ENCODE peak calls at places on chromosome 9, in seven cellular contexts. X is body of pancreas, V is AG10803, E is hepatocyte, D is endodermal cell, W is A549, F is HFF-Myc. P is an unnamed sample.

GRCh38 chr9:15426019-15426418 is 3.3 kb downstream of the SNAPC3 start:
- DNase-seq in D (no peak), X (no peak), W (no peak), V (no peak), E (no peak), F (no peak), P (no peak)

GRCh38 chr9:119003218-119003617 is 366.0 kb downstream of the BRINP1 start:
- DNase-seq in V (peak), D (no peak), E (no peak), F (no peak), W (no peak), X (no peak), P (peak)

GRCh38 chr9:19976226-19976625 is 187.4 kb upstream of the SLC24A2 start:
- DNase-seq in V (no peak), X (no peak), W (no peak), F (no peak), E (no peak), D (no peak), P (peak)

GRCh38 chr9:15837079-15837679 is 284.3 kb downstream of the CCDC171 start:
- DNase-seq in E (peak), W (peak), D (no peak), F (peak), V (peak), X (peak), P (peak)

GRCh38 chr9:93669958-93670207 is 93.5 kb downstream of the PHF2 start:
- DNase-seq in W (no peak), F (no peak), X (no peak), D (no peak), V (no peak), E (no peak), P (no peak)

GRCh38 chr9:71791875-71792274 is 23.6 kb upstream of the CEMIP2 start:
- DNase-seq in X (no peak), F (no peak), E (peak), W (peak), V (peak), D (no peak), P (no peak)

GRCh38 chr9:98967257-98967656 is 23.6 kb downstream of the COL15A1 start:
- DNase-seq in X (no peak), W (no peak), E (no peak), V (no peak), D (peak), F (no peak), P (no peak)

GRCh38 chr9:35790385-35791291 is 753 bp upstream of the NPR2 start:
- DNase-seq in X (peak), W (peak), F (peak), V (peak), E (peak), D (peak), P (peak)

GRCh38 chr9:110691002-110691549 is 22.5 kb downstream of the MUSK start:
- DNase-seq in F (no peak), X (no peak), V (no peak), E (no peak), W (peak), D (no peak), P (peak)

GRCh38 chr9:115520626-115521025 is 402.7 kb upstream of the TNC start:
- DNase-seq in V (peak), F (no peak), E (no peak), X (no peak), W (no peak), D (no peak), P (no peak)

GRCh38 chr9:34457266-34458012 is 931 bp downstream of the FAM219A start:
- DNase-seq in W (peak), X (peak), F (no peak), D (peak), E (peak), V (peak), P (peak)

GRCh38 chr9:35832814-35833213 is 3.8 kb downstream of the TMEM8B start:
- DNase-seq in D (no peak), W (no peak), X (peak), E (no peak), F (no peak), V (no peak), P (no peak)

GRCh38 chr9:94787268-94787667 is 60.8 kb downstream of the AOPEP start:
- DNase-seq in W (no peak), F (no peak), V (no peak), E (no peak), D (no peak), X (no peak), P (no peak)

GRCh38 chr9:98442541-98442940 is 187.1 kb upstream of the TBC1D2 start:
- DNase-seq in E (no peak), X (no peak), V (no peak), F (no peak), D (peak), W (no peak), P (no peak)

GRCh38 chr9:91285729-91286353 is 75.9 kb downstream of the AUH start:
- DNase-seq in V (no peak), X (peak), D (no peak), E (no peak), W (no peak), F (no peak), P (no peak)

GRCh38 chr9:106417685-106418084 is 445.3 kb upstream of the ZNF462 start:
- DNase-seq in V (no peak), E (no peak), F (no peak), D (no peak), W (no peak), X (no peak), P (no peak)

GRCh38 chr9:2635922-2636321 is 14.3 kb downstream of the VLDLR start:
- DNase-seq in D (no peak), X (no peak), V (no peak), W (no peak), F (no peak), E (no peak), P (no peak)

GRCh38 chr9:77989437-77989836 is 42.2 kb downstream of the GNAQ start:
- DNase-seq in X (no peak), D (no peak), F (no peak), W (no peak), V (no peak), E (no peak), P (no peak)

GRCh38 chr9:1050125-1050895 is at the start of gene DMRT2:
- DNase-seq in X (peak), W (peak), V (peak), D (peak), E (no peak), F (peak), P (peak)

GRCh38 chr9:119802621-119803020 is 433.4 kb upstream of the BRINP1 start:
- DNase-seq in E (peak), F (no peak), W (no peak), X (no peak), V (peak), D (peak), P (no peak)

GRCh38 chr9:671997-672396 is 169.5 kb upstream of the DMRT1 start:
- DNase-seq in F (no peak), E (no peak), D (no peak), V (no peak), W (no peak), X (no peak), P (no peak)

GRCh38 chr9:137875354-137875753 is 2.2 kb upstream of the CACNA1B start:
- DNase-seq in X (no peak), E (no peak), W (no peak), D (no peak), V (no peak), F (no peak), P (no peak)

GRCh38 chr9:114459464-114459863 is 45.8 kb downstream of the WHRN start:
- DNase-seq in W (no peak), D (no peak), X (no peak), E (no peak), F (no peak), V (no peak), P (no peak)

GRCh38 chr9:77764894-77765780 is 117.0 kb upstream of the GNA14 start:
- DNase-seq in W (peak), V (peak), E (peak), X (no peak), F (no peak), D (no peak), P (peak)

GRCh38 chr9:28770827-28771226 is 1197.5 kb upstream of the C9orf72 start:
- DNase-seq in W (no peak), F (no peak), E (no peak), X (no peak), D (no peak), V (no peak), P (no peak)

GRCh38 chr9:35937227-35937626 is 20.7 kb downstream of the OR2S2 start:
- DNase-seq in X (no peak), W (no peak), E (no peak), F (no peak), D (no peak), V (peak), P (no peak)

GRCh38 chr9:87206064-87206661 is 258.9 kb upstream of the GAS1 start:
- DNase-seq in X (no peak), F (peak), V (peak), E (no peak), W (no peak), D (no peak), P (peak)

GRCh38 chr9:19946446-19947109 is 157.7 kb upstream of the SLC24A2 start:
- DNase-seq in W (peak), F (no peak), E (peak), X (no peak), V (peak), D (peak), P (peak)

GRCh38 chr9:35690447-35691324 is 961 bp upstream of the TPM2 start:
- DNase-seq in V (peak), W (peak), E (peak), X (peak), D (peak), F (no peak), P (peak)

GRCh38 chr9:111598730-111599091 is 736 bp downstream of the PTGR1 start:
- DNase-seq in E (peak), F (no peak), D (no peak), X (peak), V (peak), W (no peak), P (peak)

GRCh38 chr9:117775576-117775975 is 71.4 kb downstream of the TLR4 start:
- DNase-seq in E (no peak), X (no peak), F (no peak), V (no peak), D (no peak), W (no peak), P (no peak)

GRCh38 chr9:134396258-134396742 is 70.0 kb downstream of the RXRA start:
- DNase-seq in V (no peak), D (no peak), F (no peak), X (no peak), W (no peak), E (no peak), P (no peak)

GRCh38 chr9:73423891-73424290 is 272.2 kb downstream of the ANXA1 start:
- DNase-seq in V (no peak), W (no peak), D (no peak), F (no peak), X (no peak), E (no peak), P (no peak)

GRCh38 chr9:6955251-6955921 is 197.6 kb downstream of the KDM4C start:
- DNase-seq in X (no peak), E (peak), F (no peak), V (peak), W (no peak), D (no peak), P (peak)

GRCh38 chr9:122780026-122780425 is 8.7 kb upstream of the OR5C1 start:
- DNase-seq in D (no peak), V (no peak), E (no peak), W (no peak), X (no peak), F (no peak), P (no peak)

GRCh38 chr9:35923927-35924763 is 14.9 kb downstream of the SPAAR start:
- DNase-seq in E (peak), X (no peak), D (no peak), V (peak), W (peak), F (peak), P (peak)

GRCh38 chr9:84007662-84008061 is 27.1 kb downstream of the RMI1 start:
- DNase-seq in F (no peak), V (no peak), E (no peak), W (no peak), D (no peak), X (no peak), P (no peak)

GRCh38 chr9:93963969-93964368 is 8.8 kb upstream of the BARX1 start:
- DNase-seq in X (no peak), D (peak), E (no peak), V (no peak), W (no peak), F (no peak), P (no peak)

GRCh38 chr9:95130484-95130883 is 187.0 kb downstream of the FANCC start:
- DNase-seq in V (no peak), E (no peak), D (no peak), X (no peak), W (no peak), F (no peak), P (no peak)

GRCh38 chr9:89171693-89172092 is 6.9 kb downstream of the SHC3 start:
- DNase-seq in E (no peak), F (no peak), X (peak), V (no peak), D (peak), W (no peak), P (no peak)
- TF ChIP-seq CTCF in E (peak), F (no peak), X (peak), V (peak), D (peak), W (no peak), P (no peak)

GRCh38 chr9:37369671-37370070 is 52.8 kb upstream of the GRHPR start:
- DNase-seq in D (peak), X (no peak), E (no peak), W (no peak), V (no peak), F (no peak), P (no peak)
- H3K4me3 ChIP-seq in D (no peak), X (no peak), E (no peak), W (no peak), V (no peak), F (no peak), P (no peak)

GRCh38 chr9:129584136-129584535 is 36.8 kb downstream of the C9orf50 start:
- DNase-seq in E (peak), F (peak), V (peak), W (peak), X (peak), D (peak), P (peak)
- TF ChIP-seq CTCF in E (no peak), F (no peak), V (no peak), W (no peak), X (no peak), D (peak), P (no peak)

GRCh38 chr9:112784020-112784788 is 33.6 kb downstream of the SNX30 start:
- DNase-seq in E (peak), F (no peak), D (peak), X (no peak), W (no peak), V (no peak), P (no peak)

GRCh38 chr9:112786834-112787520 is 36.4 kb downstream of the SNX30 start:
- DNase-seq in E (no peak), F (no peak), X (no peak), D (no peak), V (no peak), W (no peak), P (no peak)

GRCh38 chr9:112787942-112788341 is 37.4 kb downstream of the SNX30 start:
- DNase-seq in D (no peak), F (no peak), X (no peak), E (no peak), W (no peak), V (no peak), P (no peak)

GRCh38 chr9:112783551-112783954 is 33.0 kb downstream of the SNX30 start:
- DNase-seq in V (no peak), D (no peak), E (peak), X (peak), W (no peak), F (no peak), P (no peak)

DNA sequence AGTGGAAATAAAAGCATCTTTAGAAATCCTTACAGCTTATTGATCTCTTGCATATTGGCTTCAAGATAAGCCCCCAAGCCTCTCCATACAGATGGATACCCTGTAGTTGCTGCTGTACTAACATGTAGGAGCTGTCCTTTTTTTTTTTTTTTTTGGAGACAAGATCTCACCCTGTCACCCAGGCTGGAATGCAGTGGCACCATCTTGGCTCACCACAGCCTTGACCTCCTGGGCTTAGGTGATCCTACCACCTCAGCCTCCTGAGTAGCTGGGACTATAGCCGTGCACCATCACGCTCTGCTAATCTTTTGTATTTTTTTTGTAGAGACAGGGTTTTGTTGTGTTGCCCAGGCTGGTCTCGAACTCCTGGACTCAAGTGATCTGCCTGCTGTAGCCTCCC is 35.4 kb downstream of the SNX30 start:
- DNase-seq in F (no peak), V (no peak), D (no peak), W (no peak), E (no peak), X (no peak), P (no peak)
- H3K4me3 ChIP-seq in F (no peak), V (no peak), D (no peak), W (no peak), E (no peak), X (no peak), P (no peak)

GRCh38 chr9:132126837-132127236 is 35.0 kb upstream of the NTNG2 start:
- DNase-seq in X (no peak), E (no peak), W (no peak), V (no peak), F (no peak), D (no peak), P (no peak)
- TF ChIP-seq CTCF in X (no peak), E (no peak), W (no peak), V (no peak), F (no peak), D (no peak), P (no peak)

GRCh38 chr9:4581861-4582565 is 80.1 kb upstream of the PLPP6 start:
- DNase-seq in X (no peak), W (no peak), F (no peak), E (no peak), D (no peak), V (no peak), P (no peak)

GRCh38 chr9:4584636-4585035 is 77.5 kb upstream of the PLPP6 start:
- DNase-seq in E (no peak), W (no peak), F (no peak), D (no peak), V (no peak), X (no peak), P (no peak)

GRCh38 chr9:4583001-4583400 is 79.1 kb upstream of the PLPP6 start:
- DNase-seq in V (no peak), D (no peak), X (no peak), F (no peak), E (no peak), W (no peak), P (no peak)

GRCh38 chr9:4588721-4589120 is 73.4 kb upstream of the PLPP6 start:
- DNase-seq in D (no peak), W (no peak), F (no peak), V (no peak), E (no peak), X (no peak), P (no peak)

DNA sequence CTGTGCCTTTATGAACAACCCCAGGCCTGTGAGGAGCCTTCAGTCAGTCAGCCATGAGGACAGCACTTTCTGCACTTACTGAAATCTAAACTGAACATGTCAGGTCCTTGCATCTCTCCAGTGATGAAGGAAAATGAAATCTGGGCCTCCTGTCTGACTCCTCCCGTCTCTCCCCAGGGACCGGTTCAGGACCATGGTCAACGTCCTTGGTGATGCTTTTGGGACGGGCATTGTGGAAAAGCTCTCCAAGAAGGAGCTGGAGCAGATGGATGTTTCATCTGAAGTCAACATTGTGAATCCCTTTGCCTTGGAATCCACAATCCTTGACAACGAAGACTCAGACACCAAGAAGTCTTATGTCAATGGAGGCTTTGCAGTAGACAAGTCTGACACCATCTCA is 77.0 kb upstream of the PLPP6 start:
- DNase-seq in E (no peak), X (no peak), F (no peak), D (peak), V (no peak), W (no peak), P (no peak)
- H3K4me3 ChIP-seq in E (no peak), X (no peak), F (no peak), D (no peak), V (no peak), W (no peak), P (no peak)

GRCh38 chr9:116644099-116644688 is 42.9 kb upstream of the TRIM32 start:
- DNase-seq in F (no peak), V (peak), E (no peak), D (no peak), X (no peak), W (no peak), P (peak)

GRCh38 chr9:116643691-116644090 is 43.4 kb upstream of the TRIM32 start:
- DNase-seq in V (peak), D (no peak), F (peak), E (no peak), X (no peak), W (no peak), P (peak)

GRCh38 chr9:116646661-116647514 is 40.2 kb upstream of the TRIM32 start:
- DNase-seq in F (no peak), V (peak), D (no peak), W (peak), X (no peak), E (peak), P (peak)

GRCh38 chr9:116641292-116642059 is 45.6 kb upstream of the TRIM32 start:
- DNase-seq in D (no peak), E (no peak), V (peak), F (no peak), X (no peak), W (no peak), P (peak)

DNA sequence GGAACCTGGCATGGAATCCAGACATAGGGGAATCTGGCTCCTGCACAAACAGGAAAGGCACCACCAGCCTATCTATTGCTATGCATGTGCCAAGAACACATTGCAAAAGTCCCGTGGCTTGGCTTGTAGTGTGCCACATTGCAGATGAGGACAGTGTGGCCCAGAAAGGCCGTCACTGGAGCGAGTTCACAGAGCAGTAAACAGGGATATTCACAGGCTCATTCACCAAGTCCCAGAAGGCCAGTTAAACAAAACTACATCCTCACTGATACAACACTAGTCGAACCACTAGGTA is 39.6 kb upstream of the TRIM32 start:
- DNase-seq in D (no peak), W (no peak), F (no peak), X (peak), V (no peak), E (no peak), P (no peak)
- TF ChIP-seq CTCF in D (no peak), W (no peak), F (no peak), X (no peak), V (no peak), E (no peak), P (no peak)